ENCODE peak calls at places on chromosomes 5 and 9, in seven cellular contexts. M is fibroblast of lung, E is mucosa of gallbladder, N is RWPE1, Y is H1, R is endothelial cell, F is mesothelial cell of epicardium. B is an unnamed sample.

GRCh38 chr5:158899792-158900191 is 199.9 kb downstream of the EBF1 start:
- DNase-seq in N (no peak), E (no peak), R (no peak), F (no peak), Y (no peak), M (no peak), B (no peak)

GRCh38 chr9:89153618-89154017 is 25.0 kb downstream of the SHC3 start:
- DNase-seq in Y (no peak), R (no peak), F (no peak), M (peak), E (no peak), N (peak), B (no peak)

GRCh38 chr9:122112238-122112637 is 19.1 kb upstream of the TTLL11 start:
- DNase-seq in E (no peak), M (no peak), R (no peak), Y (no peak), N (no peak), F (no peak), B (no peak)

GRCh38 chr9:107484117-107484723 is 5.3 kb downstream of the KLF4 start:
- DNase-seq in Y (no peak), M (peak), R (peak), F (no peak), E (peak), N (peak), B (peak)

GRCh38 chr5:126939887-126940286 is 90.5 kb downstream of the MARCHF3 start:
- DNase-seq in N (no peak), F (no peak), R (no peak), E (peak), M (peak), Y (no peak), B (no peak)

GRCh38 chr5:41924872-41925554 is at the start of gene FBXO4:
- DNase-seq in N (peak), M (peak), F (peak), R (peak), Y (peak), E (peak), B (peak)

GRCh38 chr5:25713259-25713658 is 1068.5 kb upstream of the CDH10 start:
- DNase-seq in M (no peak), Y (no peak), R (peak), N (no peak), F (no peak), E (no peak), B (no peak)

GRCh38 chr5:98593418-98593817 is 180.0 kb upstream of the RGMB start:
- DNase-seq in N (no peak), M (no peak), E (no peak), Y (no peak), F (no peak), R (peak), B (no peak)

GRCh38 chr9:3857673-3858072 is 331.9 kb upstream of the RFX3 start:
- DNase-seq in Y (no peak), F (no peak), E (no peak), M (peak), N (peak), R (no peak), B (no peak)

GRCh38 chr9:126420643-126421564 is 94.3 kb downstream of the MVB12B start:
- DNase-seq in F (no peak), E (no peak), M (peak), R (no peak), N (peak), Y (no peak), B (no peak)

GRCh38 chr9:112086627-112087026 is 88.5 kb downstream of the SUSD1 start:
- DNase-seq in E (no peak), R (no peak), Y (no peak), N (peak), M (peak), F (no peak), B (peak)

GRCh38 chr5:87944553-87945320 is 323.9 kb downstream of the TMEM161B start:
- DNase-seq in R (peak), E (peak), F (no peak), Y (no peak), N (no peak), M (peak), B (peak)

GRCh38 chr9:131731237-131731995 is 8.5 kb downstream of the RAPGEF1 start:
- DNase-seq in F (no peak), N (peak), E (no peak), M (peak), Y (no peak), R (no peak), B (no peak)

GRCh38 chr9:80156725-80157124 is 585.0 kb downstream of the TLE4 start:
- DNase-seq in R (no peak), F (no peak), Y (no peak), N (no peak), M (peak), E (no peak), B (no peak)

GRCh38 chr9:91960367-91960766 is 10.3 kb upstream of the ROR2 start:
- DNase-seq in E (no peak), R (no peak), F (no peak), M (no peak), Y (no peak), N (no peak), B (no peak)

GRCh38 chr5:14242447-14242846 is 99.3 kb downstream of the TRIO start:
- DNase-seq in M (no peak), Y (no peak), R (no peak), E (no peak), F (no peak), N (no peak), B (no peak)

GRCh38 chr5:169778622-169779596 is 141.8 kb downstream of the DOCK2 start:
- DNase-seq in M (no peak), E (no peak), F (no peak), Y (no peak), R (no peak), N (no peak), B (no peak)

GRCh38 chr5:98631311-98632054 is 142.0 kb upstream of the RGMB start:
- DNase-seq in R (no peak), F (no peak), Y (no peak), E (no peak), N (peak), M (peak), B (no peak)

GRCh38 chr9:108565651-108566378 is 290.0 kb downstream of the ACTL7B start:
- DNase-seq in M (peak), N (peak), F (no peak), R (peak), E (peak), Y (no peak), B (peak)

GRCh38 chr5:130166839-130167490 is 262.7 kb downstream of the CHSY3 start:
- DNase-seq in E (no peak), F (no peak), Y (peak), N (no peak), R (no peak), M (no peak), B (no peak)

GRCh38 chr9:136239135-136239962 is 6.3 kb downstream of the QSOX2 start:
- DNase-seq in F (no peak), N (no peak), E (no peak), R (no peak), Y (no peak), M (no peak), B (peak)

GRCh38 chr9:11204521-11204920 is 591.7 kb upstream of the PTPRD start:
- DNase-seq in E (no peak), Y (no peak), N (no peak), R (no peak), M (no peak), F (no peak), B (no peak)

GRCh38 chr9:93200449-93200742 is 16.5 kb downstream of the WNK2 start:
- DNase-seq in R (no peak), E (no peak), M (no peak), F (no peak), N (no peak), Y (no peak), B (no peak)

GRCh38 chr5:66718374-66718977 is 122.3 kb downstream of the MAST4 start:
- DNase-seq in N (no peak), M (no peak), R (no peak), E (no peak), Y (no peak), F (no peak), B (no peak)

GRCh38 chr5:79621056-79621455 is 8.8 kb downstream of the TENT2 start:
- DNase-seq in F (no peak), M (peak), R (no peak), N (peak), Y (no peak), E (no peak), B (no peak)